ENCODE peak calls at places on chromosomes 2 and 18, in seven cellular contexts. One of them, this sample, is unnamed.

GRCh38 chr18:8685141-8685913 is 20.0 kb upstream of the MTCL1 start:
- DNase-seq in HFFc6: no peak
- DNase-seq in globus pallidus: no peak
- DNase-seq in cardiac fibroblast: peak
- DNase-seq in T-cell: no peak
- DNase-seq in NCI-H1694: peak
- DNase-seq in NCI-H2081: peak
- DNase-seq in this sample: no peak

GRCh38 chr2:181807526-181807925 is 84.0 kb upstream of the ITPRID2 start:
- DNase-seq in cardiac fibroblast: no peak
- DNase-seq in NCI-H1694: no peak
- DNase-seq in NCI-H2081: no peak
- DNase-seq in HFFc6: no peak
- DNase-seq in globus pallidus: no peak
- DNase-seq in T-cell: no peak
- DNase-seq in this sample: no peak

GRCh38 chr2:238095143-238095542 is 5.0 kb upstream of the ESPNL start:
- DNase-seq in T-cell: no peak
- DNase-seq in NCI-H1694: no peak
- DNase-seq in globus pallidus: no peak
- DNase-seq in HFFc6: no peak
- DNase-seq in cardiac fibroblast: no peak
- DNase-seq in NCI-H2081: no peak
- DNase-seq in this sample: no peak

GRCh38 chr2:45329045-45329677 is 281.9 kb downstream of the SRBD1 start:
- DNase-seq in HFFc6: peak
- DNase-seq in globus pallidus: no peak
- DNase-seq in NCI-H1694: peak
- DNase-seq in cardiac fibroblast: peak
- DNase-seq in T-cell: no peak
- DNase-seq in NCI-H2081: no peak
- DNase-seq in this sample: peak

GRCh38 chr2:48131503-48132293 is 225.4 kb upstream of the FBXO11 start:
- DNase-seq in HFFc6: peak
- DNase-seq in NCI-H2081: peak
- DNase-seq in NCI-H1694: peak
- DNase-seq in cardiac fibroblast: peak
- DNase-seq in T-cell: no peak
- DNase-seq in globus pallidus: no peak
- DNase-seq in this sample: no peak

GRCh38 chr2:127108090-127108523 is 1.2 kb upstream of the BIN1 start:
- DNase-seq in NCI-H1694: no peak
- DNase-seq in cardiac fibroblast: no peak
- DNase-seq in HFFc6: no peak
- DNase-seq in T-cell: no peak
- DNase-seq in NCI-H2081: no peak
- DNase-seq in globus pallidus: peak
- DNase-seq in this sample: no peak

GRCh38 chr2:142306126-142306525 is 175.3 kb upstream of the LRP1B start:
- DNase-seq in T-cell: no peak
- DNase-seq in globus pallidus: no peak
- DNase-seq in NCI-H1694: no peak
- DNase-seq in NCI-H2081: no peak
- DNase-seq in cardiac fibroblast: no peak
- DNase-seq in HFFc6: no peak
- DNase-seq in this sample: no peak

GRCh38 chr2:38505779-38506178 is 96.9 kb downstream of the HNRNPLL start:
- DNase-seq in NCI-H1694: no peak
- DNase-seq in cardiac fibroblast: peak
- DNase-seq in T-cell: no peak
- DNase-seq in globus pallidus: no peak
- DNase-seq in NCI-H2081: no peak
- DNase-seq in HFFc6: peak
- DNase-seq in this sample: no peak

GRCh38 chr2:190698895-190699294 is 50.0 kb downstream of the NAB1 start:
- DNase-seq in cardiac fibroblast: peak
- DNase-seq in NCI-H1694: no peak
- DNase-seq in NCI-H2081: no peak
- DNase-seq in HFFc6: no peak
- DNase-seq in globus pallidus: peak
- DNase-seq in T-cell: no peak
- DNase-seq in this sample: no peak

GRCh38 chr2:10814571-10815331 is 2.2 kb upstream of the PDIA6 start:
- DNase-seq in NCI-H1694: no peak
- DNase-seq in NCI-H2081: no peak
- DNase-seq in T-cell: no peak
- DNase-seq in cardiac fibroblast: no peak
- DNase-seq in HFFc6: no peak
- DNase-seq in globus pallidus: no peak
- DNase-seq in this sample: no peak

GRCh38 chr2:57878573-57878910 is 168.1 kb upstream of the VRK2 start:
- DNase-seq in cardiac fibroblast: no peak
- DNase-seq in NCI-H2081: peak
- DNase-seq in HFFc6: no peak
- DNase-seq in NCI-H1694: peak
- DNase-seq in globus pallidus: peak
- DNase-seq in T-cell: no peak
- DNase-seq in this sample: no peak

This sample was measured in HTR-8/SVneo.